ENCODE peak calls at places on chromosomes 6 and 20, in nine cellular contexts. P is lower leg skin; C is neural progenitor cell; X is AG09309; W is fibroblast of pulmonary artery; J is CD8-positive, alpha-beta T cell; G is heart left ventricle; A is NB4; U is dorsolateral prefrontal cortex. F is an unnamed sample.
A peak's percentile ranks its signal among the peaks of the same experiment; 100 is the strongest.

GRCh38 chr6:36594816-36595167 is 630 bp downstream of the SRSF3 start:
- DNase-seq in P (peak; percentile 49), C (no peak), X (no peak), W (no peak), J (no peak), G (no peak), A (peak; percentile 43), U (no peak), F (no peak)

GRCh38 chr6:136831873-136832562 is 9.6 kb downstream of the PEX7 start:
- DNase-seq in P (no peak), C (no peak), X (no peak), W (no peak), J (no peak), G (no peak), A (no peak), U (no peak), F (no peak)

GRCh38 chr6:125957845-125958244 is 1.3 kb downstream of the HINT3 start:
- DNase-seq in P (no peak), C (no peak), X (no peak), W (peak; percentile 85), J (no peak), G (no peak), A (peak; percentile 75), U (peak; percentile 26), F (peak; percentile 58)

GRCh38 chr6:117992856-117993255 is 85.8 kb downstream of the SLC35F1 start:
- DNase-seq in P (no peak), C (no peak), X (no peak), W (no peak), J (no peak), G (no peak), A (no peak), U (no peak), F (no peak)

GRCh38 chr20:57660510-57661199 is 40.4 kb upstream of the ZBP1 start:
- DNase-seq in P (no peak), C (no peak), X (no peak), W (no peak), J (no peak), G (peak; percentile 24), A (no peak), U (no peak), F (no peak)

GRCh38 chr6:5084787-5085637 is at the start of gene PPP1R3G:
- DNase-seq in P (peak; percentile 93), C (peak; percentile 55), X (no peak), W (peak; percentile 69), J (no peak), G (peak; percentile 62), A (peak; percentile 58), U (no peak), F (peak; percentile 68)

GRCh38 chr20:18611492-18611891 is 23.6 kb downstream of the DTD1 start:
- DNase-seq in P (peak; percentile 25), C (no peak), X (no peak), W (no peak), J (no peak), G (no peak), A (no peak), U (no peak), F (peak; percentile 14)

GRCh38 chr6:20274115-20274514 is 61.8 kb upstream of the MBOAT1 start:
- DNase-seq in P (no peak), C (no peak), X (no peak), W (no peak), J (no peak), G (no peak), A (no peak), U (no peak), F (no peak)

GRCh38 chr20:42587427-42587826 is 602.3 kb downstream of the PTPRT start:
- DNase-seq in P (no peak), C (no peak), X (no peak), W (no peak), J (no peak), G (no peak), A (no peak), U (no peak), F (no peak)

GRCh38 chr6:166512567-166512966 is 73.9 kb downstream of the RAMACL start:
- DNase-seq in P (peak; percentile 82), C (no peak), X (no peak), W (no peak), J (peak; percentile 19), G (no peak), A (peak; percentile 23), U (no peak), F (no peak)

GRCh38 chr6:38827024-38827423 is 111.9 kb downstream of the DNAH8 start:
- DNase-seq in P (no peak), C (no peak), X (no peak), W (no peak), J (no peak), G (no peak), A (no peak), U (no peak), F (no peak)

GRCh38 chr6:47414517-47415167 is 62.9 kb upstream of the CD2AP start:
- DNase-seq in P (no peak), C (no peak), X (peak; percentile 25), W (peak; percentile 36), J (peak; percentile 1), G (no peak), A (peak; percentile 41), U (no peak), F (peak; percentile 51)

GRCh38 chr6:116298968-116299367 is 19.2 kb upstream of the TSPYL1 start:
- DNase-seq in P (no peak), C (no peak), X (no peak), W (no peak), J (no peak), G (no peak), A (no peak), U (no peak), F (no peak)

GRCh38 chr6:134073156-134073555 is 20.7 kb upstream of the SLC2A12 start:
- DNase-seq in P (no peak), C (no peak), X (no peak), W (no peak), J (no peak), G (no peak), A (no peak), U (no peak), F (no peak)

GRCh38 chr6:170441316-170441715 is 111.8 kb downstream of the PSMB1 start:
- DNase-seq in P (no peak), C (no peak), X (no peak), W (no peak), J (no peak), G (no peak), A (no peak), U (no peak), F (no peak)

GRCh38 chr20:63124092-63124781 is 91.7 kb downstream of the YTHDF1 start:
- DNase-seq in P (peak; percentile 43), C (no peak), X (no peak), W (peak; percentile 4), J (no peak), G (peak; percentile 14), A (no peak), U (no peak), F (no peak)

GRCh38 chr6:1705630-1706029 is 95.9 kb downstream of the FOXC1 start:
- DNase-seq in P (no peak), C (no peak), X (no peak), W (no peak), J (no peak), G (no peak), A (no peak), U (no peak), F (no peak)

GRCh38 chr6:137968901-137969300 is 101.8 kb downstream of the TNFAIP3 start:
- DNase-seq in P (no peak), C (no peak), X (no peak), W (peak; percentile 30), J (no peak), G (no peak), A (peak; percentile 82), U (no peak), F (no peak)

GRCh38 chr20:44247131-44247571 is at the start of gene GDAP1L1:
- DNase-seq in P (no peak), C (peak; percentile 77), X (no peak), W (no peak), J (no peak), G (peak; percentile 50), A (no peak), U (peak; percentile 76), F (no peak)
- H3K4me3 ChIP-seq in P (no peak within 1 kb of the TSS), C (peak within 1 kb of the TSS; percentile 59), X (peak within 1 kb of the TSS; percentile 26), W (no peak within 1 kb of the TSS), J (no peak within 1 kb of the TSS), G (peak within 1 kb of the TSS; percentile 43), A (no peak within 1 kb of the TSS), U (peak within 1 kb of the TSS; percentile 56), F (no peak within 1 kb of the TSS)

GRCh38 chr20:40255368-40255767 is 433.7 kb downstream of the MAFB start:
- DNase-seq in P (no peak), C (no peak), X (no peak), W (no peak), J (no peak), G (no peak), A (no peak), U (no peak), F (peak; percentile 70)
- TF ChIP-seq CTCF in P (no peak), C (no peak), X (no peak), W (no peak), J (no peak), G (peak; percentile 20), A (no peak), U (no peak), F (peak; percentile 52)

GRCh38 chr6:14957355-14958059 is 288.4 kb upstream of the JARID2 start:
- DNase-seq in P (no peak), C (no peak), X (no peak), W (no peak), J (no peak), G (no peak), A (no peak), U (no peak), F (no peak)

GRCh38 chr6:14951704-14952103 is 294.2 kb upstream of the JARID2 start:
- DNase-seq in P (no peak), C (no peak), X (no peak), W (no peak), J (no peak), G (no peak), A (no peak), U (no peak), F (peak; percentile 22)

GRCh38 chr6:14950103-14950969 is 295.5 kb upstream of the JARID2 start:
- DNase-seq in P (no peak), C (no peak), X (no peak), W (no peak), J (no peak), G (no peak), A (no peak), U (no peak), F (no peak)

GRCh38 chr6:14950970-14951276 is 294.9 kb upstream of the JARID2 start:
- DNase-seq in P (no peak), C (no peak), X (no peak), W (no peak), J (no peak), G (no peak), A (no peak), U (no peak), F (no peak)

GRCh38 chr6:14953806-14954205 is 292.1 kb upstream of the JARID2 start:
- DNase-seq in P (no peak), C (no peak), X (no peak), W (no peak), J (no peak), G (no peak), A (no peak), U (no peak), F (no peak)
- H3K4me3 ChIP-seq in P (no peak overlapping the region), C (no peak overlapping the region), X (no peak overlapping the region), W (no peak overlapping the region), J (no peak overlapping the region), G (no peak overlapping the region), A (no peak overlapping the region), U (no peak overlapping the region), F (no peak overlapping the region)

DNA sequence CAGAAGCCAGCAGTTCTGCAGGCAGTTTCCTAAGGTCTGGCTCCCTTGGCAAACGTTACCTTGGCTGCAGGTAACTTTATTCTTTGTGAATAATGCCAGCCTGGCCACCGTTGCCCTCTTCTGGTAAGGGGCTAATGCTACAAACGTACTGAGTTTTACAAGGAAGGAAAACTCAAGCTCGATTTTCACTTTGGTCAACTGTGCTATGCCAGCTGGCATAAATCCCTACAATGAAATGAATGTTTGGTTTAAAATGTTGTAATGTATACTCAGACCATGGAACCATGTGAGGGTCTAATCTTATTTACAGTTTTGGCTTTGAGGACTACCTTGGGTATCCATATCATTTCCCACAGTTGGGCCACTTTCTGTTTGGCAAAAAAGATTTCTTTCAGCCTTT is 101.4 kb downstream of the SLX4IP start:
- DNase-seq in P (no peak), C (peak; percentile 27), X (no peak), W (peak; percentile 53), J (no peak), G (no peak), A (peak; percentile 64), U (no peak), F (peak; percentile 18)
- TF ChIP-seq CTCF in P (no peak), C (peak; percentile 53), X (peak; percentile 28), W (peak; percentile 68), J (no peak), G (peak; percentile 36), A (peak; percentile 68), U (no peak), F (peak; percentile 44)

F was measured in AG10803.